ENCODE peak calls at places on chromosomes 3 and 15, in ten cellular contexts. I is fibroblast of villous mesenchyme; X is A549; F is testis; Q is NCI-H1092; U is CD8-positive, alpha-beta T cell; N is Calu3; W is CD4-positive, alpha-beta memory T cell; V is globus pallidus; K is GM13976. L is an unnamed sample.

GRCh38 chr3:124372784-124373183 is 357.5 kb upstream of the UMPS start:
- DNase-seq in X (no peak), K (no peak), F (no peak), N (no peak), Q (no peak), U (no peak), V (no peak), W (no peak), I (no peak), L (no peak)

GRCh38 chr3:16476636-16477035 is 36.9 kb downstream of the RFTN1 start:
- DNase-seq in F (no peak), Q (no peak), I (peak), V (no peak), X (no peak), U (no peak), W (peak), N (no peak), K (no peak), L (peak)

GRCh38 chr3:67678665-67679064 is 24.3 kb upstream of the SUCLG2 start:
- DNase-seq in K (no peak), V (no peak), I (no peak), X (no peak), W (peak), N (no peak), Q (no peak), F (no peak), U (no peak), L (no peak)

GRCh38 chr15:77904901-77905300 is 172.6 kb downstream of the TBC1D2B start:
- DNase-seq in K (no peak), I (no peak), V (no peak), U (no peak), N (no peak), F (no peak), Q (no peak), W (no peak), X (no peak), L (no peak)

GRCh38 chr3:50302095-50303037 is 1.0 kb downstream of the HYAL1 start:
- DNase-seq in V (no peak), X (no peak), F (no peak), I (no peak), K (no peak), U (no peak), W (no peak), Q (no peak), N (no peak), L (no peak)

GRCh38 chr3:107205354-107205753 is 171.9 kb upstream of the CCDC54 start:
- DNase-seq in N (no peak), I (no peak), V (no peak), Q (no peak), F (no peak), K (no peak), W (no peak), X (no peak), U (no peak), L (no peak)

GRCh38 chr15:61997786-61998185 is 62.5 kb downstream of the VPS13C start:
- DNase-seq in U (no peak), K (no peak), Q (no peak), W (no peak), X (no peak), V (no peak), I (no peak), N (no peak), F (no peak), L (no peak)

GRCh38 chr3:53109822-53110771 is 20.1 kb downstream of the RFT1 start:
- DNase-seq in V (no peak), K (no peak), I (peak), U (no peak), Q (no peak), X (peak), N (peak), F (peak), W (peak), L (peak)

GRCh38 chr3:133854971-133855370 is 40.7 kb downstream of the RAB6B start:
- DNase-seq in Q (no peak), N (no peak), W (no peak), V (peak), F (no peak), K (no peak), U (no peak), X (no peak), I (no peak), L (no peak)

GRCh38 chr3:18423401-18424212 is 1.5 kb downstream of the SATB1 start:
- DNase-seq in U (peak), F (peak), Q (no peak), W (peak), K (peak), X (no peak), V (peak), I (peak), N (peak), L (peak)

GRCh38 chr3:37686225-37686624 is 175.5 kb upstream of the CTDSPL start:
- DNase-seq in I (no peak), X (peak), V (no peak), W (no peak), F (no peak), K (no peak), Q (no peak), N (no peak), U (no peak), L (no peak)

GRCh38 chr15:68623301-68623892 is 44.6 kb downstream of the CORO2B start:
- DNase-seq in F (no peak), N (no peak), I (peak), V (peak), Q (no peak), U (no peak), W (no peak), X (no peak), K (no peak), L (no peak)

GRCh38 chr3:58657571-58658141 is 8.9 kb downstream of the FAM3D start:
- DNase-seq in Q (no peak), N (peak), I (no peak), V (no peak), U (no peak), F (no peak), K (no peak), W (no peak), X (no peak), L (no peak)

GRCh38 chr3:105473521-105474223 is 107.0 kb downstream of the ALCAM start:
- DNase-seq in Q (no peak), X (no peak), N (no peak), W (no peak), I (peak), F (no peak), K (no peak), V (peak), U (no peak), L (peak)

GRCh38 chr3:181458857-181459256 is 252.9 kb upstream of the SOX2 start:
- DNase-seq in W (no peak), F (peak), X (no peak), K (no peak), N (no peak), U (no peak), V (peak), Q (no peak), I (no peak), L (no peak)

GRCh38 chr15:35362195-35362829 is 183.7 kb downstream of the DPH6 start:
- DNase-seq in U (no peak), X (no peak), W (no peak), Q (no peak), F (no peak), N (no peak), I (peak), V (no peak), K (no peak), L (peak)

GRCh38 chr15:26443321-26443720 is 329.5 kb downstream of the GABRB3 start:
- DNase-seq in K (no peak), Q (no peak), N (no peak), W (no peak), F (no peak), I (no peak), U (no peak), X (no peak), V (no peak), L (no peak)

GRCh38 chr15:101138913-101139880 is 112.7 kb downstream of the CHSY1 start:
- DNase-seq in W (no peak), V (no peak), Q (peak), F (no peak), K (peak), N (no peak), X (no peak), I (no peak), U (no peak), L (peak)

GRCh38 chr3:70386043-70386442 is 73.6 kb upstream of the MDFIC2 start:
- DNase-seq in V (no peak), F (no peak), X (no peak), I (no peak), N (no peak), U (no peak), Q (no peak), W (no peak), K (no peak), L (no peak)

GRCh38 chr3:42668403-42668740 is 14.9 kb downstream of the ZBTB47 start:
- DNase-seq in Q (no peak), W (no peak), K (no peak), X (no peak), V (no peak), U (no peak), F (no peak), N (no peak), I (no peak), L (no peak)

GRCh38 chr3:38634133-38634532 is 15.4 kb downstream of the SCN5A start:
- DNase-seq in Q (no peak), F (no peak), N (peak), W (no peak), K (no peak), U (no peak), X (no peak), I (peak), V (no peak), L (peak)

GRCh38 chr15:92801774-92802464 is 98.2 kb upstream of the CHD2 start:
- DNase-seq in Q (no peak), I (peak), W (no peak), N (peak), K (no peak), X (no peak), V (no peak), F (no peak), U (no peak), L (peak)

GRCh38 chr3:142211034-142211433 is 14.4 kb downstream of the GK5 start:
- DNase-seq in F (peak), X (no peak), N (no peak), K (no peak), U (no peak), Q (no peak), V (no peak), I (peak), W (no peak), L (peak)